ENCODE peak calls at places on chromosomes 11 and 22, in five cellular contexts. L is mammary epithelial cell, Q is brain microvascular endothelial cell, J is fibroblast of lung, W is mesenchymal stem cell. U is an unnamed sample.

GRCh38 chr11:73376803-73377629 is 817 bp downstream of the RELT start:
- DNase-seq in L (peak; percentile 81), Q (peak; percentile 66), J (peak; percentile 70), W (peak; percentile 96), U (peak; percentile 74)

GRCh38 chr11:113240389-113240788 is 74.0 kb upstream of the TTC12 start:
- DNase-seq in L (no peak), Q (no peak), J (no peak), W (no peak), U (no peak)

GRCh38 chr11:103892603-103893002 is 143.8 kb upstream of the DDI1 start:
- DNase-seq in L (no peak), Q (peak; percentile 81), J (peak; percentile 25), W (peak; percentile 75), U (peak; percentile 89)

GRCh38 chr11:47412152-47412746 is 3.9 kb downstream of the SLC39A13 start:
- DNase-seq in L (no peak), Q (no peak), J (peak; percentile 32), W (peak; percentile 56), U (peak; percentile 70)

GRCh38 chr22:31056986-31057599 is 24.0 kb upstream of the SMTN start:
- DNase-seq in L (no peak), Q (no peak), J (no peak), W (no peak), U (no peak)

GRCh38 chr11:561148-562003 is 606 bp downstream of the RASSF7 start:
- DNase-seq in L (peak; percentile 68), Q (no peak), J (no peak), W (no peak), U (no peak)

GRCh38 chr11:88508558-88508807 is 170.9 kb upstream of the CTSC start:
- DNase-seq in L (no peak), Q (no peak), J (no peak), W (no peak), U (no peak)

GRCh38 chr22:17968126-17968525 is 56.2 kb downstream of the MICAL3 start:
- DNase-seq in L (no peak), Q (no peak), J (no peak), W (no peak), U (no peak)

GRCh38 chr11:120354068-120354467 is 17.9 kb downstream of the ARHGEF12 start:
- DNase-seq in L (peak; percentile 12), Q (peak; percentile 57), J (no peak), W (peak; percentile 85), U (no peak)

GRCh38 chr11:131246589-131247164 is 123.7 kb upstream of the NTM start:
- DNase-seq in L (no peak), Q (no peak), J (no peak), W (no peak), U (no peak)

GRCh38 chr11:103541186-103541795 is 432.1 kb downstream of the DYNC2H1 start:
- DNase-seq in L (peak; percentile 85), Q (no peak), J (no peak), W (no peak), U (no peak)

GRCh38 chr11:65947603-65948125 is 2.4 kb downstream of the TSGA10IP start:
- DNase-seq in L (no peak), Q (no peak), J (no peak), W (no peak), U (peak; percentile 61)

GRCh38 chr11:69801513-69802335 is 17.5 kb downstream of the FGF3 start:
- DNase-seq in L (no peak), Q (no peak), J (peak; percentile 7), W (peak; percentile 11), U (peak; percentile 81)

GRCh38 chr11:77096591-77097019 is 6.0 kb upstream of the OMP start:
- DNase-seq in L (no peak), Q (no peak), J (no peak), W (no peak), U (no peak)

GRCh38 chr22:17590586-17590985 is 27.3 kb downstream of the SLC25A18 start:
- DNase-seq in L (no peak), Q (no peak), J (no peak), W (no peak), U (no peak)

GRCh38 chr22:39496131-39496838 is 5.8 kb upstream of the MIEF1 start:
- DNase-seq in L (peak; percentile 31), Q (peak; percentile 67), J (peak; percentile 60), W (peak; percentile 82), U (peak; percentile 43)

GRCh38 chr22:38223289-38223960 is 21.6 kb downstream of the MAFF start:
- DNase-seq in L (no peak), Q (no peak), J (no peak), W (no peak), U (no peak)

GRCh38 chr11:617912-618682 is 2.3 kb upstream of the IRF7 start:
- DNase-seq in L (no peak), Q (no peak), J (no peak), W (no peak), U (no peak)

GRCh38 chr22:44981857-44982256 is 27.9 kb downstream of the PHF21B start:
- DNase-seq in L (no peak), Q (no peak), J (no peak), W (no peak), U (no peak)

GRCh38 chr11:13463779-13464290 is 813 bp upstream of the BTBD10 start:
- DNase-seq in L (no peak), Q (no peak), J (no peak), W (no peak), U (no peak)

GRCh38 chr11:1511937-1512496 is 25.4 kb upstream of the MOB2 start:
- DNase-seq in L (no peak), Q (no peak), J (no peak), W (no peak), U (no peak)

GRCh38 chr22:21775061-21775460 is 39.5 kb upstream of the YPEL1 start:
- DNase-seq in L (peak; percentile 62), Q (no peak), J (no peak), W (no peak), U (no peak)

GRCh38 chr22:21779444-21779843 is 43.9 kb upstream of the YPEL1 start:
- DNase-seq in L (no peak), Q (no peak), J (no peak), W (no peak), U (no peak)

GRCh38 chr22:21780259-21780658 is 44.7 kb upstream of the YPEL1 start:
- DNase-seq in L (no peak), Q (no peak), J (no peak), W (no peak), U (no peak)

DNA sequence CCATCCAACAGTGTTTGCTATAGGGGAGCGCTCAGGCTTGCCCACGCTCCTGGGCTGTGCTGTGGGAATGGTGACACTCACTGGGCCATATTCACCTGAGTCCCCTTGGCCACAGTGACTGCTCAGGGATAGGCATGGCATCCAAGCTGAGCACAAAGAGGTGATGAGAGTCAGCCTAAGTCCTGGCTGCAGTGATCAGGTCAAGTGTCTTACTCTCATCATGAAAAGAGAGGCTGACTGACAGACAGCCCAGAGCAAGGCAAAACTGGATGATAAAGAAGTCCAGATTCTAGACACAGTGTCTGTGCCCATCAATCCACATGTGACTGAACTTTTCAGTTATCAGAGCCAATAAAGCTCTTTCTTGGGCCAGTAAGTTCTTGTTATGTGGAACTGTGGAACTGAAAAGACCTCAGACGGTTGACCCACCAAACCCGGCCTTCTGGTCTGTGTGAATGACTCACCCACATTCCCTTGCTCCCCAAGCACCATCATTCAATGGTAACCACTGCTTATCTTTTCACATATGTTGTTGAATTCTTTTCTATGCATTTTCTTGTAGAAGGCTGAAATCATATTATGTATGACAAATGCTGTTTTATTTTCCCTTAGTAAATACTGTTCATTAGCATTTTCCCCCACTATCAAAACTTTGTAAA is 43.2 kb upstream of the YPEL1 start:
- DNase-seq in L (peak; percentile 14), Q (peak; percentile 89), J (peak; percentile 70), W (peak; percentile 83), U (no peak)
- H3K27ac ChIP-seq in L (no peak overlapping the region), Q (peak overlapping the region; percentile 76), J (no peak overlapping the region), W (peak overlapping the region; percentile 38), U (no peak overlapping the region)

GRCh38 chr11:126413843-126414405 is 58.4 kb downstream of the ST3GAL4 start:
- DNase-seq in L (no peak), Q (no peak), J (no peak), W (no peak), U (no peak)
- H3K27ac ChIP-seq in L (no peak overlapping the region), Q (no peak overlapping the region), J (no peak overlapping the region), W (no peak overlapping the region), U (no peak overlapping the region)

GRCh38 chr11:83836883-83837654 is 550.9 kb upstream of the CCDC90B start:
- DNase-seq in L (peak; percentile 33), Q (peak; percentile 60), J (peak; percentile 51), W (peak; percentile 67), U (peak; percentile 4)

GRCh38 chr11:83840326-83840725 is 554.2 kb upstream of the CCDC90B start:
- DNase-seq in L (no peak), Q (no peak), J (no peak), W (no peak), U (no peak)

GRCh38 chr11:83831929-83832328 is 545.8 kb upstream of the CCDC90B start:
- DNase-seq in L (no peak), Q (no peak), J (no peak), W (no peak), U (no peak)

GRCh38 chr11:83835423-83835822 is 549.3 kb upstream of the CCDC90B start:
- DNase-seq in L (peak; percentile 50), Q (no peak), J (peak; percentile 24), W (peak; percentile 48), U (no peak)
- H3K27ac ChIP-seq in L (no peak overlapping the region), Q (no peak overlapping the region), J (no peak overlapping the region), W (no peak overlapping the region), U (no peak overlapping the region)

GRCh38 chr22:41110968-41111367 is 18.6 kb downstream of the EP300 start:
- DNase-seq in L (no peak), Q (no peak), J (no peak), W (no peak), U (no peak)

GRCh38 chr22:41106122-41106968 is 14.0 kb downstream of the EP300 start:
- DNase-seq in L (peak; percentile 9), Q (peak; percentile 13), J (peak; percentile 36), W (peak; percentile 80), U (no peak)
- H3K27ac ChIP-seq in L (no peak overlapping the region), Q (peak overlapping the region; percentile 1), J (peak overlapping the region; percentile 36), W (no peak overlapping the region), U (no peak overlapping the region)

DNA sequence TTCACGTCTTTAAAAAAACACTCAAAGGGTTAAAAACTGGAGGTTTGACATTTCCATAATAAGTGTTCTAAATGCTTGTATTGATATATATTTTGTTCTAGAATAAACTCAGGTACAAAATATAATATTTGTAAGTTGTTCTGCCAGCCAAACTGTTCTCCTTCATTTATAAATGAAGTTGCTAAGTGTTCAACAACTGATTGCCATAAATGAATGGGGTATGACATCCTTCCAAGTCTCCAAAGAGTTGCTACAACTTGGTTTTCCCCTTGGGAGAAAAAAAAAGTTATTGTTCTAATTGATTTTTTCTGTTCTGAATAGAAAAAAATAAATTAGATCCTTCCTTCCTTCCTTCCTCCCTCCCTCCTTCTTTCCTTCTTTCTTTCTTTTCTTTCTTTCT is 65.4 kb upstream of the BLID start:
- DNase-seq in L (no peak), Q (no peak), J (no peak), W (peak; percentile 53), U (no peak)
- H3K27ac ChIP-seq in L (peak overlapping the region; percentile 98), Q (peak overlapping the region; percentile 92), J (peak overlapping the region; percentile 42), W (peak overlapping the region; percentile 85), U (peak overlapping the region; percentile 79)

DNA sequence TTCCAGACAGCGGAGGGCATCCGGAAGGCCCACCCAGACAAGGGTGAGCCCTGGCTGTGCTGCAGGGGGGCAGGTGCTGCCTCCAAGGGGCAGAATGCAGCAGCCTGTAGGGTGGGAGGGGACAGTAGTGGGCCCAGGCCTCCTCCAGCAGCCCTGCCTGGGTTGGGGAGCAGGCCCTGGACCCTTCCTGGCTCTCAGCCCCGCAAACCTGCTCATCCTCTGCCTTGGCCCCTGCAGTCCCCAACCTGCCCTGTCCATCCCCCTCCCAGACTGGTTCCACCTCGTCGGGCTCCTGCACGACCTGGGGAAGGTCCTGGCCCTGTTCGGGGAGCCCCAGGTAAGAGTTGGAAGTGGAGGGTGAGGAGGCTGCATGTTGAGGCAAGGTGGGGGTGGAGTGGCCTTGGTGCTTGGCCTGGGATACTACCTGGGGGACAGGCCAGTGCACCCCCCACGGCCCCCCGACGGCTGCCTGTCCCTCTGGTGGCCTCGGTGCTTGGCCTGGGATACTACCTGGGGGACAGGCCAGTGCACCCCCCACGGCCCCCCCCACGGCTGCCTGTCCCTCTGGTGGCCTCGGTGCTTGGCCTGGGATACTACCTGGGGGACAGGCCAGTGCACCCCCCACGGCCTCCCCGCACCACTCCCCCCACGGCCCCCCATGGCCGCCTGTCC is 1.5 kb downstream of the MIOX start:
- DNase-seq in L (no peak), Q (no peak), J (no peak), W (no peak), U (no peak)
- H3K27ac ChIP-seq in L (no peak overlapping the region), Q (no peak overlapping the region), J (no peak overlapping the region), W (no peak overlapping the region), U (no peak overlapping the region)

U was measured in SJSA1.